ENCODE peak calls at places on chromosomes 4 and X, in four cellular contexts. One of them, this sample, is unnamed.
A peak's percentile ranks its signal among the peaks of the same experiment; 100 is the strongest.

GRCh38 chr4:99736846-99737245 is 79.2 kb upstream of the C4orf54 start:
- DNase-seq in stimulated activated CD8-positive, alpha-beta memory T cell treated with anti-CD3 and anti-CD28 coated beads, Interleukin-4, amount 100 ng/mL, for 1 hour: no peak
- DNase-seq in T-helper 17 cell: no peak
- DNase-seq in EH: no peak
- DNase-seq in this sample: no peak

GRCh38 chr4:8199594-8200301 is 658 bp downstream of the SH3TC1 start:
- DNase-seq in T-helper 17 cell: no peak
- DNase-seq in stimulated activated CD8-positive, alpha-beta memory T cell treated with anti-CD3 and anti-CD28 coated beads, Interleukin-4, amount 100 ng/mL, for 1 hour: no peak
- DNase-seq in EH: no peak
- DNase-seq in this sample: no peak

GRCh38 chr4:121484633-121485032 is 103.8 kb upstream of the QRFPR start:
- DNase-seq in T-helper 17 cell: no peak
- DNase-seq in stimulated activated CD8-positive, alpha-beta memory T cell treated with anti-CD3 and anti-CD28 coated beads, Interleukin-4, amount 100 ng/mL, for 1 hour: no peak
- DNase-seq in EH: peak; percentile 73
- DNase-seq in this sample: peak; percentile 74

GRCh38 chrX:15301924-15302323 is 13.5 kb downstream of the ASB11 start:
- DNase-seq in T-helper 17 cell: no peak
- DNase-seq in EH: no peak
- DNase-seq in stimulated activated CD8-positive, alpha-beta memory T cell treated with anti-CD3 and anti-CD28 coated beads, Interleukin-4, amount 100 ng/mL, for 1 hour: no peak
- DNase-seq in this sample: no peak

GRCh38 chr4:184383497-184384055 is 90.8 kb downstream of the IRF2 start:
- DNase-seq in EH: peak; percentile 96
- DNase-seq in stimulated activated CD8-positive, alpha-beta memory T cell treated with anti-CD3 and anti-CD28 coated beads, Interleukin-4, amount 100 ng/mL, for 1 hour: no peak
- DNase-seq in T-helper 17 cell: no peak
- DNase-seq in this sample: peak; percentile 90

GRCh38 chrX:56499372-56499771 is 64.1 kb upstream of the UBQLN2 start:
- DNase-seq in T-helper 17 cell: no peak
- DNase-seq in EH: no peak
- DNase-seq in stimulated activated CD8-positive, alpha-beta memory T cell treated with anti-CD3 and anti-CD28 coated beads, Interleukin-4, amount 100 ng/mL, for 1 hour: no peak
- DNase-seq in this sample: no peak

GRCh38 chrX:149145845-149146285 is 359.2 kb downstream of the IDS start:
- DNase-seq in T-helper 17 cell: no peak
- DNase-seq in EH: peak; percentile 1
- DNase-seq in stimulated activated CD8-positive, alpha-beta memory T cell treated with anti-CD3 and anti-CD28 coated beads, Interleukin-4, amount 100 ng/mL, for 1 hour: no peak
- DNase-seq in this sample: no peak

GRCh38 chr4:76339364-76339763 is 32.8 kb downstream of the STBD1 start:
- DNase-seq in EH: peak; percentile 20
- DNase-seq in stimulated activated CD8-positive, alpha-beta memory T cell treated with anti-CD3 and anti-CD28 coated beads, Interleukin-4, amount 100 ng/mL, for 1 hour: no peak
- DNase-seq in T-helper 17 cell: no peak
- DNase-seq in this sample: peak; percentile 9

GRCh38 chr4:3475041-3475712 is 12.1 kb downstream of the DOK7 start:
- DNase-seq in stimulated activated CD8-positive, alpha-beta memory T cell treated with anti-CD3 and anti-CD28 coated beads, Interleukin-4, amount 100 ng/mL, for 1 hour: no peak
- DNase-seq in EH: no peak
- DNase-seq in T-helper 17 cell: no peak
- DNase-seq in this sample: no peak

GRCh38 chrX:72201836-72202536 is 20.4 kb downstream of the PIN4 start:
- DNase-seq in EH: peak; percentile 83
- DNase-seq in stimulated activated CD8-positive, alpha-beta memory T cell treated with anti-CD3 and anti-CD28 coated beads, Interleukin-4, amount 100 ng/mL, for 1 hour: no peak
- DNase-seq in T-helper 17 cell: no peak
- DNase-seq in this sample: peak; percentile 61

GRCh38 chrX:19686876-19687275 is 171.6 kb upstream of the MAP3K15 start:
- DNase-seq in T-helper 17 cell: no peak
- DNase-seq in stimulated activated CD8-positive, alpha-beta memory T cell treated with anti-CD3 and anti-CD28 coated beads, Interleukin-4, amount 100 ng/mL, for 1 hour: no peak
- DNase-seq in EH: no peak
- DNase-seq in this sample: no peak

GRCh38 chr4:41963105-41963504 is 18.5 kb upstream of the DCAF4L1 start:
- DNase-seq in EH: peak; percentile 23
- DNase-seq in T-helper 17 cell: no peak
- DNase-seq in stimulated activated CD8-positive, alpha-beta memory T cell treated with anti-CD3 and anti-CD28 coated beads, Interleukin-4, amount 100 ng/mL, for 1 hour: no peak
- DNase-seq in this sample: peak; percentile 31

GRCh38 chr4:142493255-142493976 is 352.7 kb downstream of the INPP4B start:
- DNase-seq in stimulated activated CD8-positive, alpha-beta memory T cell treated with anti-CD3 and anti-CD28 coated beads, Interleukin-4, amount 100 ng/mL, for 1 hour: no peak
- DNase-seq in EH: peak; percentile 32
- DNase-seq in T-helper 17 cell: no peak
- DNase-seq in this sample: no peak

GRCh38 chr4:160848901-160849735 is 1314.7 kb downstream of the FSTL5 start:
- DNase-seq in stimulated activated CD8-positive, alpha-beta memory T cell treated with anti-CD3 and anti-CD28 coated beads, Interleukin-4, amount 100 ng/mL, for 1 hour: no peak
- DNase-seq in T-helper 17 cell: no peak
- DNase-seq in EH: no peak
- DNase-seq in this sample: no peak

GRCh38 chr4:111994392-111994791 is 150.9 kb upstream of the FAM241A start:
- DNase-seq in stimulated activated CD8-positive, alpha-beta memory T cell treated with anti-CD3 and anti-CD28 coated beads, Interleukin-4, amount 100 ng/mL, for 1 hour: no peak
- DNase-seq in EH: no peak
- DNase-seq in T-helper 17 cell: no peak
- DNase-seq in this sample: no peak

GRCh38 chr4:98517444-98518021 is 140.9 kb downstream of the TSPAN5 start:
- DNase-seq in EH: peak; percentile 69
- DNase-seq in T-helper 17 cell: no peak
- DNase-seq in stimulated activated CD8-positive, alpha-beta memory T cell treated with anti-CD3 and anti-CD28 coated beads, Interleukin-4, amount 100 ng/mL, for 1 hour: no peak
- DNase-seq in this sample: no peak

GRCh38 chr4:72449705-72450104 is 119.3 kb downstream of the ADAMTS3 start:
- DNase-seq in EH: peak; percentile 45
- DNase-seq in stimulated activated CD8-positive, alpha-beta memory T cell treated with anti-CD3 and anti-CD28 coated beads, Interleukin-4, amount 100 ng/mL, for 1 hour: no peak
- DNase-seq in T-helper 17 cell: no peak
- DNase-seq in this sample: no peak

GRCh38 chr4:92634891-92635290 is 331.1 kb downstream of the GRID2 start:
- DNase-seq in T-helper 17 cell: no peak
- DNase-seq in stimulated activated CD8-positive, alpha-beta memory T cell treated with anti-CD3 and anti-CD28 coated beads, Interleukin-4, amount 100 ng/mL, for 1 hour: no peak
- DNase-seq in EH: no peak
- DNase-seq in this sample: no peak

GRCh38 chr4:13498464-13498863 is 14.3 kb upstream of the RAB28 start:
- DNase-seq in stimulated activated CD8-positive, alpha-beta memory T cell treated with anti-CD3 and anti-CD28 coated beads, Interleukin-4, amount 100 ng/mL, for 1 hour: no peak
- DNase-seq in T-helper 17 cell: no peak
- DNase-seq in EH: no peak
- DNase-seq in this sample: no peak